ENCODE peak calls at places on chromosomes 5 and 9, in eight cellular contexts. One of them, this sample, is unnamed.

GRCh38 chr5:36031223-36031622 is 35.5 kb downstream of the UGT3A2 start:
- DNase-seq in CD8-positive, alpha-beta T cell: no peak
- DNase-seq in CD4-positive, alpha-beta memory T cell: no peak
- DNase-seq in left ventricle myocardium inferior: no peak
- DNase-seq in sigmoid colon: no peak
- DNase-seq in fibroblast of mammary gland: no peak
- DNase-seq in right cardiac atrium: no peak
- DNase-seq in choroid plexus epithelial cell: no peak
- DNase-seq in this sample: no peak

GRCh38 chr9:117644607-117645244 is 59.5 kb upstream of the TLR4 start:
- DNase-seq in CD8-positive, alpha-beta T cell: peak; percentile 18
- DNase-seq in CD4-positive, alpha-beta memory T cell: peak; percentile 43
- DNase-seq in left ventricle myocardium inferior: peak; percentile 73
- DNase-seq in sigmoid colon: peak; percentile 76
- DNase-seq in fibroblast of mammary gland: peak; percentile 59
- DNase-seq in right cardiac atrium: peak; percentile 88
- DNase-seq in choroid plexus epithelial cell: peak; percentile 83
- DNase-seq in this sample: peak; percentile 52

GRCh38 chr9:10605388-10605787 is 7.4 kb downstream of the PTPRD start:
- DNase-seq in CD8-positive, alpha-beta T cell: no peak
- DNase-seq in CD4-positive, alpha-beta memory T cell: no peak
- DNase-seq in left ventricle myocardium inferior: no peak
- DNase-seq in sigmoid colon: no peak
- DNase-seq in fibroblast of mammary gland: no peak
- DNase-seq in right cardiac atrium: no peak
- DNase-seq in choroid plexus epithelial cell: no peak
- DNase-seq in this sample: no peak

GRCh38 chr9:29865764-29866313 is 2292.6 kb upstream of the C9orf72 start:
- DNase-seq in CD8-positive, alpha-beta T cell: no peak
- DNase-seq in CD4-positive, alpha-beta memory T cell: no peak
- DNase-seq in left ventricle myocardium inferior: no peak
- DNase-seq in sigmoid colon: no peak
- DNase-seq in fibroblast of mammary gland: no peak
- DNase-seq in right cardiac atrium: no peak
- DNase-seq in choroid plexus epithelial cell: no peak
- DNase-seq in this sample: peak; percentile 20

GRCh38 chr5:151168602-151169344 is 11.2 kb upstream of the ANXA6 start:
- DNase-seq in CD8-positive, alpha-beta T cell: no peak
- DNase-seq in CD4-positive, alpha-beta memory T cell: no peak
- DNase-seq in left ventricle myocardium inferior: no peak
- DNase-seq in sigmoid colon: peak; percentile 55
- DNase-seq in fibroblast of mammary gland: no peak
- DNase-seq in right cardiac atrium: no peak
- DNase-seq in choroid plexus epithelial cell: no peak
- DNase-seq in this sample: no peak

GRCh38 chr9:111152614-111153013 is 114.3 kb upstream of the LPAR1 start:
- DNase-seq in CD8-positive, alpha-beta T cell: no peak
- DNase-seq in CD4-positive, alpha-beta memory T cell: no peak
- DNase-seq in left ventricle myocardium inferior: no peak
- DNase-seq in sigmoid colon: no peak
- DNase-seq in fibroblast of mammary gland: no peak
- DNase-seq in right cardiac atrium: no peak
- DNase-seq in choroid plexus epithelial cell: no peak
- DNase-seq in this sample: no peak

GRCh38 chr9:101026824-101027223 is 1.7 kb upstream of the PLPPR1 start:
- DNase-seq in CD8-positive, alpha-beta T cell: no peak
- DNase-seq in CD4-positive, alpha-beta memory T cell: no peak
- DNase-seq in left ventricle myocardium inferior: no peak
- DNase-seq in sigmoid colon: no peak
- DNase-seq in fibroblast of mammary gland: no peak
- DNase-seq in right cardiac atrium: no peak
- DNase-seq in choroid plexus epithelial cell: no peak
- DNase-seq in this sample: no peak

GRCh38 chr5:179550511-179551342 is at the start of gene RUFY1:
- DNase-seq in CD8-positive, alpha-beta T cell: peak; percentile 69
- DNase-seq in CD4-positive, alpha-beta memory T cell: peak; percentile 92
- DNase-seq in left ventricle myocardium inferior: peak; percentile 83
- DNase-seq in sigmoid colon: peak; percentile 89
- DNase-seq in fibroblast of mammary gland: peak; percentile 73
- DNase-seq in right cardiac atrium: peak; percentile 93
- DNase-seq in choroid plexus epithelial cell: peak; percentile 79
- DNase-seq in this sample: peak; percentile 58

GRCh38 chr5:107668933-107669542 is 1.7 kb downstream of the EFNA5 start:
- DNase-seq in CD8-positive, alpha-beta T cell: no peak
- DNase-seq in CD4-positive, alpha-beta memory T cell: no peak
- DNase-seq in left ventricle myocardium inferior: no peak
- DNase-seq in sigmoid colon: no peak
- DNase-seq in fibroblast of mammary gland: no peak
- DNase-seq in right cardiac atrium: no peak
- DNase-seq in choroid plexus epithelial cell: peak; percentile 36
- DNase-seq in this sample: no peak

GRCh38 chr9:18447131-18447530 is 26.8 kb upstream of the ADAMTSL1 start:
- DNase-seq in CD8-positive, alpha-beta T cell: no peak
- DNase-seq in CD4-positive, alpha-beta memory T cell: no peak
- DNase-seq in left ventricle myocardium inferior: no peak
- DNase-seq in sigmoid colon: peak; percentile 79
- DNase-seq in fibroblast of mammary gland: peak; percentile 53
- DNase-seq in right cardiac atrium: peak; percentile 20
- DNase-seq in choroid plexus epithelial cell: no peak
- DNase-seq in this sample: no peak

GRCh38 chr5:163504091-163504931 is 1.1 kb upstream of the MAT2B start:
- DNase-seq in CD8-positive, alpha-beta T cell: no peak
- DNase-seq in CD4-positive, alpha-beta memory T cell: peak; percentile 37
- DNase-seq in left ventricle myocardium inferior: peak; percentile 23
- DNase-seq in sigmoid colon: peak; percentile 76
- DNase-seq in fibroblast of mammary gland: peak; percentile 65
- DNase-seq in right cardiac atrium: peak; percentile 62
- DNase-seq in choroid plexus epithelial cell: peak; percentile 69
- DNase-seq in this sample: peak; percentile 39

GRCh38 chr9:15191358-15191757 is 115.7 kb downstream of the TTC39B start:
- DNase-seq in CD8-positive, alpha-beta T cell: no peak
- DNase-seq in CD4-positive, alpha-beta memory T cell: no peak
- DNase-seq in left ventricle myocardium inferior: no peak
- DNase-seq in sigmoid colon: no peak
- DNase-seq in fibroblast of mammary gland: no peak
- DNase-seq in right cardiac atrium: no peak
- DNase-seq in choroid plexus epithelial cell: no peak
- DNase-seq in this sample: peak; percentile 74

GRCh38 chr9:73753171-73753570 is 601.5 kb downstream of the ANXA1 start:
- DNase-seq in CD8-positive, alpha-beta T cell: no peak
- DNase-seq in CD4-positive, alpha-beta memory T cell: no peak
- DNase-seq in left ventricle myocardium inferior: no peak
- DNase-seq in sigmoid colon: no peak
- DNase-seq in fibroblast of mammary gland: peak; percentile 62
- DNase-seq in right cardiac atrium: no peak
- DNase-seq in choroid plexus epithelial cell: peak; percentile 68
- DNase-seq in this sample: no peak

GRCh38 chr9:90801175-90801506 is 478 bp upstream of the SYK start:
- DNase-seq in CD8-positive, alpha-beta T cell: no peak
- DNase-seq in CD4-positive, alpha-beta memory T cell: no peak
- DNase-seq in left ventricle myocardium inferior: no peak
- DNase-seq in sigmoid colon: no peak
- DNase-seq in fibroblast of mammary gland: no peak
- DNase-seq in right cardiac atrium: peak; percentile 39
- DNase-seq in choroid plexus epithelial cell: no peak
- DNase-seq in this sample: no peak

GRCh38 chr9:137025120-137025966 is 2.7 kb downstream of the ABCA2 start:
- DNase-seq in CD8-positive, alpha-beta T cell: no peak
- DNase-seq in CD4-positive, alpha-beta memory T cell: no peak
- DNase-seq in left ventricle myocardium inferior: no peak
- DNase-seq in sigmoid colon: peak; percentile 85
- DNase-seq in fibroblast of mammary gland: no peak
- DNase-seq in right cardiac atrium: peak; percentile 77
- DNase-seq in choroid plexus epithelial cell: no peak
- DNase-seq in this sample: no peak

GRCh38 chr9:70874451-70874850 is 247.0 kb downstream of the TRPM3 start:
- DNase-seq in CD8-positive, alpha-beta T cell: no peak
- DNase-seq in CD4-positive, alpha-beta memory T cell: no peak
- DNase-seq in left ventricle myocardium inferior: no peak
- DNase-seq in sigmoid colon: no peak
- DNase-seq in fibroblast of mammary gland: peak; percentile 49
- DNase-seq in right cardiac atrium: no peak
- DNase-seq in choroid plexus epithelial cell: peak; percentile 5
- DNase-seq in this sample: no peak

GRCh38 chr5:110306650-110307049 is 419.8 kb downstream of the TMEM232 start:
- DNase-seq in CD8-positive, alpha-beta T cell: no peak
- DNase-seq in CD4-positive, alpha-beta memory T cell: no peak
- DNase-seq in left ventricle myocardium inferior: no peak
- DNase-seq in sigmoid colon: no peak
- DNase-seq in fibroblast of mammary gland: no peak
- DNase-seq in right cardiac atrium: no peak
- DNase-seq in choroid plexus epithelial cell: no peak
- DNase-seq in this sample: no peak

GRCh38 chr5:81428446-81428845 is 34.5 kb upstream of the ACOT12 start:
- DNase-seq in CD8-positive, alpha-beta T cell: no peak
- DNase-seq in CD4-positive, alpha-beta memory T cell: no peak
- DNase-seq in left ventricle myocardium inferior: no peak
- DNase-seq in sigmoid colon: no peak
- DNase-seq in fibroblast of mammary gland: peak; percentile 27
- DNase-seq in right cardiac atrium: no peak
- DNase-seq in choroid plexus epithelial cell: no peak
- DNase-seq in this sample: no peak

GRCh38 chr5:5234912-5235311 is 94.8 kb downstream of the ADAMTS16 start:
- DNase-seq in CD8-positive, alpha-beta T cell: no peak
- DNase-seq in CD4-positive, alpha-beta memory T cell: no peak
- DNase-seq in left ventricle myocardium inferior: no peak
- DNase-seq in sigmoid colon: no peak
- DNase-seq in fibroblast of mammary gland: no peak
- DNase-seq in right cardiac atrium: no peak
- DNase-seq in choroid plexus epithelial cell: no peak
- DNase-seq in this sample: no peak
- H3K4me3 ChIP-seq in CD8-positive, alpha-beta T cell: no peak overlapping the region
- H3K4me3 ChIP-seq in CD4-positive, alpha-beta memory T cell: no peak overlapping the region
- H3K4me3 ChIP-seq in left ventricle myocardium inferior: no peak overlapping the region
- H3K4me3 ChIP-seq in sigmoid colon: no peak overlapping the region
- H3K4me3 ChIP-seq in fibroblast of mammary gland: no peak overlapping the region
- H3K4me3 ChIP-seq in right cardiac atrium: no peak overlapping the region
- H3K4me3 ChIP-seq in choroid plexus epithelial cell: no peak overlapping the region
- H3K4me3 ChIP-seq in this sample: no peak overlapping the region

GRCh38 chr5:51573835-51574234 is 190.6 kb downstream of the ISL1 start:
- DNase-seq in CD8-positive, alpha-beta T cell: no peak
- DNase-seq in CD4-positive, alpha-beta memory T cell: no peak
- DNase-seq in left ventricle myocardium inferior: no peak
- DNase-seq in sigmoid colon: no peak
- DNase-seq in fibroblast of mammary gland: no peak
- DNase-seq in right cardiac atrium: no peak
- DNase-seq in choroid plexus epithelial cell: no peak
- DNase-seq in this sample: no peak
- H3K4me3 ChIP-seq in CD8-positive, alpha-beta T cell: no peak overlapping the region
- H3K4me3 ChIP-seq in CD4-positive, alpha-beta memory T cell: no peak overlapping the region
- H3K4me3 ChIP-seq in left ventricle myocardium inferior: no peak overlapping the region
- H3K4me3 ChIP-seq in sigmoid colon: no peak overlapping the region
- H3K4me3 ChIP-seq in fibroblast of mammary gland: no peak overlapping the region
- H3K4me3 ChIP-seq in right cardiac atrium: no peak overlapping the region
- H3K4me3 ChIP-seq in choroid plexus epithelial cell: no peak overlapping the region
- H3K4me3 ChIP-seq in this sample: no peak overlapping the region

DNA sequence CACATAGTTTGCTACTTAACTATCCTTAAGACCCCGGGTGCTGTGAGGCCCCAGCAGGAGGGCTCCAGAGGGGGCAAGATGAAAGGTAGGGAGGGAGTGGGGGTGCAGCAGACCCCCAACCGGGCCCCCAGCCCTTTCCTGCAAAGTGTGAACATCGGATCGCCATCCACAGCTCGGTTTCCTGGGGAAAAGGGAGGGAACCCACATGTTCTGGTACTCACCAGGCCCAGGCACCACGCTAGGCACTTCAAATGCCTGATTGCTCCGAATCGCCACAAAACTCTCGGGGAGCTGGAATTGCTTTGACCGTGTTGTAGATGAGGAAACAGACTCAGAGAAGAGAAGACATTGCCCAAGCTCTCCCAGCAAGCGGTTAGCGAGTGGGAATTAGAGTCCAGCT is 167.0 kb upstream of the MVB12B start:
- DNase-seq in CD8-positive, alpha-beta T cell: no peak
- DNase-seq in CD4-positive, alpha-beta memory T cell: no peak
- DNase-seq in left ventricle myocardium inferior: no peak
- DNase-seq in sigmoid colon: no peak
- DNase-seq in fibroblast of mammary gland: no peak
- DNase-seq in right cardiac atrium: no peak
- DNase-seq in choroid plexus epithelial cell: no peak
- DNase-seq in this sample: no peak
- H3K4me3 ChIP-seq in CD8-positive, alpha-beta T cell: no peak overlapping the region
- H3K4me3 ChIP-seq in CD4-positive, alpha-beta memory T cell: no peak overlapping the region
- H3K4me3 ChIP-seq in left ventricle myocardium inferior: no peak overlapping the region
- H3K4me3 ChIP-seq in sigmoid colon: no peak overlapping the region
- H3K4me3 ChIP-seq in fibroblast of mammary gland: no peak overlapping the region
- H3K4me3 ChIP-seq in right cardiac atrium: no peak overlapping the region
- H3K4me3 ChIP-seq in choroid plexus epithelial cell: no peak overlapping the region
- H3K4me3 ChIP-seq in this sample: no peak overlapping the region

GRCh38 chr9:113205449-113206247 is 15.4 kb downstream of the FKBP15 start:
- DNase-seq in CD8-positive, alpha-beta T cell: no peak
- DNase-seq in CD4-positive, alpha-beta memory T cell: no peak
- DNase-seq in left ventricle myocardium inferior: no peak
- DNase-seq in sigmoid colon: no peak
- DNase-seq in fibroblast of mammary gland: no peak
- DNase-seq in right cardiac atrium: no peak
- DNase-seq in choroid plexus epithelial cell: no peak
- DNase-seq in this sample: no peak
- H3K4me3 ChIP-seq in CD8-positive, alpha-beta T cell: no peak overlapping the region
- H3K4me3 ChIP-seq in CD4-positive, alpha-beta memory T cell: no peak overlapping the region
- H3K4me3 ChIP-seq in left ventricle myocardium inferior: no peak overlapping the region
- H3K4me3 ChIP-seq in sigmoid colon: no peak overlapping the region
- H3K4me3 ChIP-seq in fibroblast of mammary gland: no peak overlapping the region
- H3K4me3 ChIP-seq in right cardiac atrium: no peak overlapping the region
- H3K4me3 ChIP-seq in choroid plexus epithelial cell: no peak overlapping the region
- H3K4me3 ChIP-seq in this sample: no peak overlapping the region

GRCh38 chr9:38649731-38650363 is 29.5 kb upstream of the ANKRD18A start:
- DNase-seq in CD8-positive, alpha-beta T cell: no peak
- DNase-seq in CD4-positive, alpha-beta memory T cell: no peak
- DNase-seq in left ventricle myocardium inferior: peak; percentile 39
- DNase-seq in sigmoid colon: no peak
- DNase-seq in fibroblast of mammary gland: no peak
- DNase-seq in right cardiac atrium: peak; percentile 64
- DNase-seq in choroid plexus epithelial cell: no peak
- DNase-seq in this sample: no peak

GRCh38 chr9:38652486-38652885 is 32.1 kb upstream of the ANKRD18A start:
- DNase-seq in CD8-positive, alpha-beta T cell: no peak
- DNase-seq in CD4-positive, alpha-beta memory T cell: no peak
- DNase-seq in left ventricle myocardium inferior: no peak
- DNase-seq in sigmoid colon: no peak
- DNase-seq in fibroblast of mammary gland: no peak
- DNase-seq in right cardiac atrium: no peak
- DNase-seq in choroid plexus epithelial cell: no peak
- DNase-seq in this sample: no peak

GRCh38 chr9:38651400-38652042 is 31.1 kb upstream of the ANKRD18A start:
- DNase-seq in CD8-positive, alpha-beta T cell: no peak
- DNase-seq in CD4-positive, alpha-beta memory T cell: no peak
- DNase-seq in left ventricle myocardium inferior: peak; percentile 47
- DNase-seq in sigmoid colon: no peak
- DNase-seq in fibroblast of mammary gland: no peak
- DNase-seq in right cardiac atrium: no peak
- DNase-seq in choroid plexus epithelial cell: no peak
- DNase-seq in this sample: no peak

GRCh38 chr9:38652044-38652443 is 31.6 kb upstream of the ANKRD18A start:
- DNase-seq in CD8-positive, alpha-beta T cell: no peak
- DNase-seq in CD4-positive, alpha-beta memory T cell: no peak
- DNase-seq in left ventricle myocardium inferior: no peak
- DNase-seq in sigmoid colon: no peak
- DNase-seq in fibroblast of mammary gland: no peak
- DNase-seq in right cardiac atrium: no peak
- DNase-seq in choroid plexus epithelial cell: no peak
- DNase-seq in this sample: no peak

GRCh38 chr9:38650564-38650963 is 30.2 kb upstream of the ANKRD18A start:
- DNase-seq in CD8-positive, alpha-beta T cell: no peak
- DNase-seq in CD4-positive, alpha-beta memory T cell: no peak
- DNase-seq in left ventricle myocardium inferior: no peak
- DNase-seq in sigmoid colon: no peak
- DNase-seq in fibroblast of mammary gland: no peak
- DNase-seq in right cardiac atrium: no peak
- DNase-seq in choroid plexus epithelial cell: no peak
- DNase-seq in this sample: no peak
- H3K4me3 ChIP-seq in CD8-positive, alpha-beta T cell: no peak overlapping the region
- H3K4me3 ChIP-seq in CD4-positive, alpha-beta memory T cell: no peak overlapping the region
- H3K4me3 ChIP-seq in left ventricle myocardium inferior: peak overlapping the region; percentile 67
- H3K4me3 ChIP-seq in sigmoid colon: no peak overlapping the region
- H3K4me3 ChIP-seq in fibroblast of mammary gland: no peak overlapping the region
- H3K4me3 ChIP-seq in right cardiac atrium: peak overlapping the region; percentile 35
- H3K4me3 ChIP-seq in choroid plexus epithelial cell: no peak overlapping the region
- H3K4me3 ChIP-seq in this sample: no peak overlapping the region

This sample was measured in Jurkat, Clone E6-1.